ENCODE peak calls at places on chromosomes 5 and 9, in nine cellular contexts. G is nephron progenitor cell; I is AG09319; A is B cell; P is CD4-positive, alpha-beta T cell; E is heart left ventricle; X is psoas muscle; B is activated CD8-positive, alpha-beta T cell treated with anti-CD3 and anti-CD28 coated beads for 36 hours; L is adrenal gland. Q is an unnamed sample.

GRCh38 chr5:150632305-150633160 is 7.9 kb upstream of the SYNPO start:
- DNase-seq in G (no peak), I (no peak), A (no peak), P (no peak), E (peak), X (peak), B (no peak), L (no peak), Q (no peak)

GRCh38 chr9:133135193-133135745 is 14.2 kb upstream of the RALGDS start:
- DNase-seq in G (no peak), I (no peak), A (no peak), P (no peak), E (peak), X (peak), B (peak), L (peak), Q (peak)

GRCh38 chr9:16335788-16336580 is 534.5 kb downstream of the BNC2 start:
- DNase-seq in G (no peak), I (peak), A (no peak), P (no peak), E (peak), X (peak), B (no peak), L (peak), Q (no peak)

GRCh38 chr5:87015908-87016307 is 251.8 kb upstream of the RASA1 start:
- DNase-seq in G (no peak), I (no peak), A (no peak), P (no peak), E (no peak), X (no peak), B (no peak), L (no peak), Q (no peak)

GRCh38 chr5:158121678-158122077 is 262.7 kb upstream of the CLINT1 start:
- DNase-seq in G (no peak), I (no peak), A (no peak), P (no peak), E (no peak), X (no peak), B (no peak), L (no peak), Q (no peak)

GRCh38 chr9:112310826-112311225 is 22.6 kb downstream of the PTBP3 start:
- DNase-seq in G (no peak), I (no peak), A (no peak), P (no peak), E (no peak), X (no peak), B (no peak), L (no peak), Q (no peak)

GRCh38 chr5:132065351-132065937 is 5.0 kb downstream of the IL3 start:
- DNase-seq in G (peak), I (peak), A (peak), P (peak), E (peak), X (peak), B (peak), L (peak), Q (peak)

GRCh38 chr5:131008329-131008728 is 156.7 kb downstream of the HINT1 start:
- DNase-seq in G (no peak), I (no peak), A (no peak), P (no peak), E (no peak), X (no peak), B (no peak), L (no peak), Q (no peak)

GRCh38 chr9:124975131-124975530 is 34.2 kb upstream of the GOLGA1 start:
- DNase-seq in G (no peak), I (no peak), A (no peak), P (no peak), E (no peak), X (no peak), B (no peak), L (no peak), Q (no peak)

GRCh38 chr5:115535479-115536035 is 9.0 kb downstream of the FEM1C start:
- DNase-seq in G (no peak), I (no peak), A (no peak), P (no peak), E (no peak), X (no peak), B (no peak), L (no peak), Q (no peak)

GRCh38 chr9:128771745-128772519 is at the start of gene ZER1:
- DNase-seq in G (peak), I (peak), A (peak), P (peak), E (peak), X (peak), B (peak), L (peak), Q (peak)

GRCh38 chr9:85223506-85224108 is 518.1 kb downstream of the AGTPBP1 start:
- DNase-seq in G (no peak), I (no peak), A (no peak), P (no peak), E (no peak), X (no peak), B (no peak), L (no peak), Q (no peak)

GRCh38 chr5:156913719-156914370 is 49.2 kb downstream of the TIMD4 start:
- DNase-seq in G (no peak), I (no peak), A (peak), P (no peak), E (no peak), X (no peak), B (peak), L (no peak), Q (no peak)

GRCh38 chr9:109639666-109640231 is 140.2 kb upstream of the PALM2AKAP2 start:
- DNase-seq in G (no peak), I (no peak), A (no peak), P (no peak), E (no peak), X (no peak), B (no peak), L (no peak), Q (no peak)

GRCh38 chr9:35350827-35351549 is 138.9 kb upstream of the RUSC2 start:
- DNase-seq in G (no peak), I (peak), A (no peak), P (no peak), E (no peak), X (no peak), B (no peak), L (no peak), Q (no peak)

GRCh38 chr5:124744170-124744911 is 2.1 kb downstream of the ZNF608 start:
- DNase-seq in G (peak), I (no peak), A (no peak), P (no peak), E (peak), X (peak), B (no peak), L (peak), Q (no peak)

GRCh38 chr9:89382026-89382986 is 64.0 kb downstream of the SECISBP2 start:
- DNase-seq in G (no peak), I (no peak), A (no peak), P (no peak), E (no peak), X (no peak), B (peak), L (no peak), Q (no peak)

GRCh38 chr5:14668247-14668646 is 3.7 kb downstream of the OTULIN start:
- DNase-seq in G (no peak), I (no peak), A (no peak), P (no peak), E (no peak), X (no peak), B (peak), L (no peak), Q (no peak)

GRCh38 chr5:32095261-32095671 is 78.9 kb downstream of the GOLPH3 start:
- DNase-seq in G (no peak), I (no peak), A (no peak), P (no peak), E (no peak), X (no peak), B (no peak), L (peak), Q (no peak)

GRCh38 chr9:27791311-27791710 is 218.0 kb upstream of the C9orf72 start:
- DNase-seq in G (no peak), I (no peak), A (no peak), P (no peak), E (no peak), X (no peak), B (no peak), L (no peak), Q (no peak)

GRCh38 chr5:149325894-149326293 is 19.4 kb upstream of the GRPEL2 start:
- DNase-seq in G (no peak), I (no peak), A (no peak), P (no peak), E (no peak), X (no peak), B (no peak), L (no peak), Q (no peak)

GRCh38 chr5:150729859-150730258 is 29.0 kb downstream of the DCTN4 start:
- DNase-seq in G (no peak), I (no peak), A (no peak), P (no peak), E (no peak), X (no peak), B (no peak), L (no peak), Q (no peak)

GRCh38 chr5:149464796-149465489 is 85.9 kb upstream of the IL17B start:
- DNase-seq in G (no peak), I (no peak), A (no peak), P (no peak), E (no peak), X (peak), B (no peak), L (peak), Q (no peak)

GRCh38 chr9:136246849-136247550 is 1.4 kb upstream of the QSOX2 start:
- DNase-seq in G (no peak), I (no peak), A (no peak), P (no peak), E (no peak), X (no peak), B (no peak), L (no peak), Q (no peak)

DNA sequence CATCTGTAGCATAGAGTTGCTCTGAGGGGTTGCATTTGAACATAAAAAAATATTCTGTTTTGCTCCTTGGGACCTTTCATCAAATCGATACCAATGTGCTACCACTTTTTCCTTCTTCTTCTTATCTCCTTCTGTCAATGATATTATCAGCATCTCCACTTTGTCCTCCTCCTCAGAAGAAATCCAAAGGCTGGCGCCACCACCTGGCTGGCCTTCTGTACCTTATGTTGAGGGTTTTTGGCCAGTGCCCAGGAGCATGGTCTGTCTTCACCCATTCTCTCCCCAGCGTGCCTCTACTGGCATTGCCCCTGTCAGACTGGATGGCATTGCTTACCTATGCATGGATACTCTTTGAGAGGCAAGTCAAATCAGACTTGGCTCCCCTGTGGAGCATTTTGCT is 167.2 kb downstream of the CFAP90 start:
- DNase-seq in G (no peak), I (no peak), A (no peak), P (no peak), E (no peak), X (no peak), B (no peak), L (no peak), Q (no peak)
- TF ChIP-seq CTCF in G (no peak), I (no peak), A (no peak), P (no peak), E (no peak), X (no peak), B (no peak), L (no peak), Q (no peak)

GRCh38 chr5:127298623-127299022 is 8.0 kb downstream of the MEGF10 start:
- DNase-seq in G (no peak), I (no peak), A (no peak), P (no peak), E (no peak), X (no peak), B (no peak), L (no peak), Q (no peak)

GRCh38 chr5:127298036-127298429 is 7.4 kb downstream of the MEGF10 start:
- DNase-seq in G (no peak), I (no peak), A (no peak), P (no peak), E (no peak), X (no peak), B (no peak), L (no peak), Q (no peak)

GRCh38 chr5:127297348-127298035 is 6.9 kb downstream of the MEGF10 start:
- DNase-seq in G (no peak), I (no peak), A (no peak), P (no peak), E (no peak), X (no peak), B (no peak), L (no peak), Q (no peak)

GRCh38 chr5:127302509-127302908 is 11.9 kb downstream of the MEGF10 start:
- DNase-seq in G (no peak), I (no peak), A (no peak), P (no peak), E (no peak), X (no peak), B (no peak), L (no peak), Q (no peak)

DNA sequence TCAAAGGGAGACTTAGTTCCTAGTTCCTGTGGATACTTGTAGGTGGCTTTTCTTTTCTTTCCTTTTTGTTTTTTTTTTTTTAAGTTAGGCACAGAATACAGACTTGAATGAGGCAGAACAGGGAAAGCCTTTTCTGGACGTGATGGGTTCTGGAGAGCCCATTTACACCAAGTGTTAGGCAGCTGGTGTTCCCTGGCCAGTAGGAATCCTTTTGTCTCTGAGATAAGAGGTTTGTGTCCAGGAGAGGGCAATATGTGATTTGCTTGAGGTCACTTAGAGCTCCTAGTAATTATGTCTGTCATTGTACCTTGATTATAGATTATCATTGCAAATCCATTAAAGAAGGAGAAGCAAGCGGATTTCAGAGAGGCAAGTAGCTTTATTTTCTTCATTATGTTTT is 9.1 kb downstream of the MEGF10 start:
- DNase-seq in G (no peak), I (no peak), A (no peak), P (no peak), E (no peak), X (no peak), B (no peak), L (no peak), Q (no peak)
- TF ChIP-seq CTCF in G (no peak), I (no peak), A (no peak), P (no peak), E (no peak), X (peak), B (no peak), L (no peak), Q (no peak)

GRCh38 chr9:88075966-88076285 is 62.3 kb downstream of the SPATA31C2 start:
- DNase-seq in G (no peak), I (no peak), A (no peak), P (no peak), E (no peak), X (no peak), B (no peak), L (no peak), Q (no peak)
- TF ChIP-seq CTCF in G (no peak), I (no peak), A (no peak), P (no peak), E (peak), X (no peak), B (no peak), L (no peak), Q (no peak)

DNA sequence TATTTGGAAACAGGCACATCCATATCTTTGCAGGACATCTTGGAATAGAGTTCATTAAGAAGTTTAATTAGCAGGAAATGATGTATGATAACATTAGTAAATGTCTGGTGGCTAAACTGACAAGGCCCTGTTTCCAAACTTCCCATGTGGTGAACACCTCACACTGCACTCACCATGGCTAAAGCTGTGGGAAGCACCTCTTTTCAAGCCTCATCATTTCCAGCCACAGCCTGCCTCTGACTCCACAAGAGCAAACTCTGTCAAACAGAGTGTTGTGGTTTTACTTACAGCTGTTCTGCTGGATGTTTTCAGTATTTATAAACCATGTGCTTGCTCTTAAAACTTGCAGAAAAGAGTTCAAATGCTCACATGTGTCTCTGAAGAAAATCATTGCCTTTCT is 14.9 kb upstream of the NDUFB6 start:
- DNase-seq in G (no peak), I (no peak), A (no peak), P (no peak), E (no peak), X (no peak), B (peak), L (no peak), Q (no peak)
- TF ChIP-seq CTCF in G (no peak), I (no peak), A (no peak), P (no peak), E (no peak), X (no peak), B (no peak), L (no peak), Q (no peak)

GRCh38 chr5:89353837-89354551 is 471.0 kb upstream of the MEF2C start:
- DNase-seq in G (no peak), I (no peak), A (no peak), P (no peak), E (no peak), X (no peak), B (no peak), L (no peak), Q (no peak)
- TF ChIP-seq CTCF in G (no peak), I (no peak), A (no peak), P (no peak), E (no peak), X (no peak), B (no peak), L (no peak), Q (no peak)

Q was measured in breast epithelium.